ENCODE peak calls at places on chromosomes 16 and 17, in seven cellular contexts. D, K, P, O, H, W and U are unnamed samples.

GRCh38 chr16:17802566-17802965 is 331.8 kb upstream of the XYLT1 start:
- DNase-seq in K (no peak), H (no peak), W (no peak), D (peak), P (no peak), O (no peak), U (no peak)

GRCh38 chr17:59853168-59853918 is 39.4 kb downstream of the TUBD1 start:
- DNase-seq in O (peak), W (no peak), H (no peak), K (peak), D (no peak), P (peak), U (peak)

GRCh38 chr17:79966681-79967080 is 69.0 kb downstream of the TBC1D16 start:
- DNase-seq in K (no peak), W (no peak), P (no peak), O (no peak), H (no peak), D (no peak), U (no peak)

GRCh38 chr16:8589293-8590160 is 784 bp downstream of the TMEM114 start:
- DNase-seq in W (no peak), O (no peak), H (no peak), K (no peak), P (no peak), D (no peak), U (no peak)

GRCh38 chr17:45225051-45225700 is 3.5 kb downstream of the FMNL1 start:
- DNase-seq in P (no peak), K (peak), O (no peak), H (no peak), W (no peak), D (no peak), U (no peak)

GRCh38 chr16:55508941-55509920 is at the start of gene LPCAT2:
- DNase-seq in W (peak), H (peak), D (no peak), P (peak), O (peak), K (peak), U (no peak)

GRCh38 chr17:75110307-75110937 is 653 bp downstream of the ARMC7 start:
- DNase-seq in P (peak), W (no peak), O (no peak), H (no peak), K (peak), D (no peak), U (no peak)

GRCh38 chr16:87951550-87952538 is 610 bp downstream of the BANP start:
- DNase-seq in P (no peak), W (peak), D (no peak), K (no peak), O (peak), H (no peak), U (no peak)

GRCh38 chr16:84117482-84117843 is 721 bp upstream of the MBTPS1 start:
- DNase-seq in O (peak), K (no peak), P (no peak), W (no peak), H (no peak), D (no peak), U (peak)

GRCh38 chr16:85829751-85830445 is 30.4 kb downstream of the COX4I1 start:
- DNase-seq in H (no peak), K (peak), P (no peak), O (no peak), W (no peak), D (no peak), U (no peak)

GRCh38 chr17:34721326-34721725 is 141.9 kb downstream of the TMEM132E start:
- DNase-seq in W (no peak), D (no peak), H (no peak), O (no peak), P (no peak), K (no peak), U (no peak)

GRCh38 chr16:2296662-2297505 is 29.0 kb upstream of the RNPS1 start:
- DNase-seq in K (no peak), W (no peak), H (peak), P (peak), O (peak), D (no peak), U (no peak)

GRCh38 chr17:11935734-11936406 is 61.4 kb downstream of the ZNF18 start:
- DNase-seq in P (no peak), K (no peak), W (no peak), H (peak), D (no peak), O (peak), U (peak)

GRCh38 chr17:30952645-30953393 is 18.0 kb upstream of the RNF135 start:
- DNase-seq in H (no peak), W (no peak), P (no peak), K (no peak), D (no peak), O (no peak), U (no peak)

GRCh38 chr17:16068323-16068722 is 68.7 kb downstream of the TTC19 start:
- DNase-seq in P (no peak), H (no peak), D (no peak), K (no peak), W (no peak), O (no peak), U (no peak)

GRCh38 chr16:49748322-49748721 is 107.6 kb downstream of the ZNF423 start:
- DNase-seq in K (no peak), P (no peak), H (no peak), D (no peak), W (no peak), O (no peak), U (no peak)

GRCh38 chr17:48722201-48722907 is at the start of gene PRAC1:
- DNase-seq in P (no peak), H (no peak), D (no peak), W (no peak), O (no peak), K (no peak), U (no peak)

GRCh38 chr17:336110-337021 is 16.2 kb downstream of the RPH3AL start:
- DNase-seq in O (peak), K (peak), P (peak), H (no peak), W (peak), D (no peak), U (no peak)

DNA sequence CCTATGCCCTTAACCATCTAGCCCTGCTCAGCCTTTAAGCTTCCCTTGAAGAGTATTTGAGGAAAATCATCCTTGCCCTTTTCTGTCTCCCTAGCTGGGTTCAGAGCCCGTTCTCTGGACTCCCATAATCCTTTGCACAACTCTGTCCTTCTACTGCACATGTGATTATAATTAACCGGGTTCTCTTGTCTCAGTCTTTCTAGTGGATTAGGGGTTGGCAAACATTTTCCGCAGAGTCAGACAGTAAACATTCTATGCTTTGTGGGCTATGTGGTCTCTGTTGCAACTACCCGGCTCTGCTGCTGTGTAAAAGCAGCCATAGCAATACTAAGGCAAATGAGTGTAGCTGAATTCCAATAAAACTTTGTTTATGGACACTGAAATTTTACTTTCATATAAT is 80.0 kb downstream of the CDRT15 start:
- DNase-seq in K (no peak), W (no peak), D (no peak), P (no peak), H (no peak), O (no peak), U (no peak)
- TF ChIP-seq POLR2AphosphoS5 in K (no peak), W (no peak), D (no peak), P (no peak), H (no peak), O (no peak), U (no peak)

GRCh38 chr17:65560628-65561371 is 648 bp downstream of the AXIN2 start:
- DNase-seq in W (peak), H (peak), P (peak), D (peak), O (peak), K (peak), U (peak)
- TF ChIP-seq POLR2A in W (no peak), H (no peak), P (no peak), D (peak), O (no peak), K (no peak), U (no peak)

GRCh38 chr17:81396722-81397313 is 1.6 kb downstream of the BAHCC1 start:
- DNase-seq in K (peak), H (no peak), D (no peak), P (peak), O (peak), W (no peak), U (no peak)
- TF ChIP-seq POLR2AphosphoS5 in K (peak), H (no peak), D (peak), P (peak), O (no peak), W (no peak), U (no peak)

DNA sequence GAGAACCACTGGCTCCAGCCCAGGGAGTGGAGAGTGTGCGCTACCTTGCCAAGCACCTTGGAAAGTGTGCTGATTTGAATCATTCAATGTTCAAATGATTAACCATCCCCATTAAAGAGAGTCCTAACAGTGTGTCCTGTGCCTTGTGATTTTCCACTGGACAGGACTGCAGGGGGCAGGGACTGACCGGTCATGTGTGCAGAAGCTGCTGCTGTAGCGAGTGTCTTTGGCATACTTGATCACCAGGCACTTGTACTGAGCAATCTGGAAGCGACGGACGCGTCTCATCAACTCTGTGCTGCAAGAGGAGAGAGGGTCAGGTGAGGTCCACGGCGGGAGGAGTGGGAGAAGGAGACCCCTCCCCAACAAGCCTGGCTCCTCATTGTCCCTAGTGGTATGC is 2.0 kb downstream of the TK1 start:
- DNase-seq in H (no peak), O (no peak), D (no peak), K (no peak), W (no peak), P (no peak), U (no peak)
- TF ChIP-seq POLR2A in H (no peak), O (no peak), D (no peak), K (no peak), W (no peak), P (no peak), U (no peak)

DNA sequence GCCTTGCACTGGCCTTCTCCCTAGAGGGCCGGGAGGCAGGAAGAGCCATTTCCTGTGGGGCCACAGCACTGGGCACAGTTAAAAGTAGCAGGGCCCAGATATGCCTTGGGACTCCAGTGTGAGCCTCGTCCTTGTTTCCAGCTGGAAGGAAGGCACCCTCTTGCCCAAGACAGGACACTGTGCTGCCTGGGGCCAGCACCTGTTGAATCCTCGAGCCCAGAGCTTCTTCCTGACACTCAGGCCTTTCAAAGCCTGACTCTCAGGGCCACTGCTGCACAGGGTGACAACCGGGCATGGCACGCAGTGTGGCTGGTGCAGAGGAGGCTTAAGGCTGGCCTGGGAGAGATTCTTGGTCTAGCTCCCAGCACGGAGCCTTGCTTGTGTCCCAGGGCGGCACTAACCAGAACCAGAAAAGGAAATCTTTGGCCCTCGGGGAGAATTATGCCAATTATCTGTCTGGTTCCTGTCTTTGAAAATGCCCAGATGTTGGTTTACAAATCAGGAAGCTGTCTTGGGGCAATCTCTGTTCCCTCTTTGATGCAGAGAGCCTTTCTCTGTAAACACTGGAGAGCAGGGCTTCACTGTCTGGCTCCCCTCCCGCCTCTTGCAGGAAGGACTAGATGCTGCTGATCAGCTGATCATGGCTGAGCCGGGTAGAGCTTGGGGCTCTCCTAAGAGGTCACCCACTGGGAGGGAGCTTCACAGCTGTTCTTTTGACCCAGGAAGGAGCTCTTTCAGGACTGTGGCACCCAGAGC is 11.1 kb downstream of the LDHD start:
- DNase-seq in D (no peak), P (no peak), W (peak), H (no peak), K (peak), O (no peak), U (no peak)
- TF ChIP-seq POLR2AphosphoS5 in D (peak), P (peak), W (no peak), H (no peak), K (no peak), O (no peak), U (no peak)

DNA sequence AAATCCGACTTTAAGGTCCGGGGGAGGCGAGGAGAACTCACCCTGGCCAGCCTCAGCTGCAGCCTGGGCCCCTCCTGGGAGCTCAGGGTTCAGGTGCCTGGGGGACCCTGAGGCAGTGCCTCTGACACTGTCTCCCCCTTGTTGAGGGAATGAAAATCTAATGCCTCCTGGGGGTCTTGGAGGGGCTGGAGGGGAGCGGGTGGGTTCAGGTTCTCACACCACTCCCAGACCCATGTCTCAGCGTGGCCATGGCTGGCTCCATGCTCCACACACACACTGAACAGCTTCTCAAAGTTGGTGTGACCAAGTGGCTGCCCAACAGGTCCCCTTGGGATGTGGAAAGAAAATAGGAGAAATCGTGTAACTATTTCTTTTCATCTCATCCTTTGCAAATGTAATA is 903 bp upstream of the PRCD start:
- DNase-seq in D (no peak), O (no peak), W (no peak), H (no peak), K (no peak), P (no peak), U (no peak)
- TF ChIP-seq POLR2A in D (no peak), O (no peak), W (no peak), H (no peak), K (no peak), P (no peak), U (no peak)